ENCODE peak calls at places on chromosomes 5 and 9, in nine cellular contexts. E, V, R, N, Y, M, P, A and X are unnamed samples.
A peak's percentile ranks its signal among the peaks of the same experiment; 100 is the strongest.

GRCh38 chr9:109150925-109151547 is 16.0 kb downstream of the FRRS1L start:
- DNase-seq in E (no peak), V (no peak), R (no peak), N (no peak), Y (peak; percentile 29), M (no peak), P (no peak), A (no peak), X (no peak)

GRCh38 chr9:123710299-123710698 is 219.6 kb downstream of the DENND1A start:
- DNase-seq in E (peak; percentile 94), V (no peak), R (no peak), N (no peak), Y (peak; percentile 69), M (no peak), P (no peak), A (peak; percentile 53), X (no peak)

GRCh38 chr5:153573326-153574033 is 83.0 kb downstream of the GRIA1 start:
- DNase-seq in E (no peak), V (no peak), R (no peak), N (no peak), Y (no peak), M (no peak), P (no peak), A (no peak), X (no peak)

GRCh38 chr9:79684711-79685575 is 113.2 kb downstream of the TLE4 start:
- DNase-seq in E (peak; percentile 53), V (no peak), R (no peak), N (no peak), Y (no peak), M (no peak), P (no peak), A (peak; percentile 11), X (peak; percentile 23)

GRCh38 chr5:42614509-42614908 is 142.1 kb upstream of the CCDC152 start:
- DNase-seq in E (peak; percentile 65), V (no peak), R (no peak), N (no peak), Y (peak; percentile 52), M (no peak), P (no peak), A (peak; percentile 69), X (no peak)

GRCh38 chr5:38373733-38374132 is 115.4 kb downstream of the EGFLAM start:
- DNase-seq in E (peak; percentile 79), V (no peak), R (no peak), N (no peak), Y (no peak), M (no peak), P (no peak), A (peak; percentile 59), X (no peak)

GRCh38 chr5:135263022-135263668 is 135.9 kb downstream of the MACROH2A1 start:
- DNase-seq in E (no peak), V (no peak), R (peak; percentile 73), N (no peak), Y (no peak), M (peak; percentile 72), P (no peak), A (no peak), X (no peak)

GRCh38 chr9:85741112-85741874 is 461 bp downstream of the AGTPBP1 start:
- DNase-seq in E (peak; percentile 8), V (peak; percentile 84), R (no peak), N (peak; percentile 59), Y (peak; percentile 15), M (peak; percentile 75), P (no peak), A (peak; percentile 9), X (no peak)

GRCh38 chr5:14414615-14415515 is 166.7 kb upstream of the OTULINL start:
- DNase-seq in E (no peak), V (no peak), R (no peak), N (no peak), Y (no peak), M (no peak), P (peak; percentile 53), A (no peak), X (no peak)

GRCh38 chr5:72246239-72246580 is 73.8 kb downstream of the MRPS27 start:
- DNase-seq in E (no peak), V (no peak), R (no peak), N (no peak), Y (no peak), M (no peak), P (no peak), A (no peak), X (no peak)

GRCh38 chr9:128298535-128299482 is 22.7 kb downstream of the SWI5 start:
- DNase-seq in E (no peak), V (no peak), R (no peak), N (no peak), Y (peak; percentile 38), M (no peak), P (no peak), A (no peak), X (no peak)

GRCh38 chr9:97958812-97959511 is 21.0 kb upstream of the HEMGN start:
- DNase-seq in E (peak; percentile 41), V (no peak), R (no peak), N (no peak), Y (no peak), M (no peak), P (no peak), A (peak; percentile 74), X (no peak)

GRCh38 chr5:75049581-75050274 is 2.6 kb downstream of the GCNT4 start:
- DNase-seq in E (peak; percentile 23), V (peak; percentile 79), R (peak; percentile 68), N (peak; percentile 70), Y (peak; percentile 70), M (peak; percentile 70), P (no peak), A (peak; percentile 61), X (peak; percentile 69)

DNA sequence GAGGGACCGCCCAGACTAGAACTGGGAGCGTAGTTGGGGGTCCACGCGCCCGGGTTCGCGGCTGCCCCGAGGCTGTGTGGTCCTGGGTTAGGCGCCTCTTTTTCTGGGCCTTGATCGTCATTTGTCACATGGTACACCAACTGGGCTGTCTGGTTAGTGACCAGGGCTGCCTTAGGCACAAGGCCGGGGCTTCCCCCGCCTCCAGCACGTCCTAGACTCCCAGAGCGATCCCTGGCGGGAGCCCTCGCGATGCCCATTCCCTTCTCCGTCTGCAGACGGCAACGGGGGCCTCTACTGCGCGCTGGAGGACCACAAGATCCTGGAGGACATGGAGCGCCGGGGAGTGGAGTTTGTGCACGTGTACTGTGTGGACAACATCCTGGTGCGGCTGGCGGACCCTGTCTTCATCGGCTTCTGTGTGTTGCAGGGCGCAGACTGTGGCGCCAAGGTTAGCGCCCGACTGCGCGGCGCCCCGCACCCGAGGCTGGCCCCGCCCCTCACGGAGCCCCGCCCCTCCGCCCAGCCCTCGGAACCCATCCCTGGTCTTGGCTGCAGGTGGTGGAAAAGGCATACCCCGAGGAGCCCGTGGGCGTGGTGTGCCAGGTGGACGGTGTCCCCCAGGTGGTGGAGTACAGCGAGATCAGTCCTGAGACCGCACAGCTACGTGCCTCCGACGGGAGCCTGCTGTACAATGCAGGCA is 1.5 kb downstream of the UAP1L1 start:
- DNase-seq in E (no peak), V (peak; percentile 55), R (no peak), N (no peak), Y (no peak), M (no peak), P (no peak), A (no peak), X (no peak)
- TF ChIP-seq EZH2 in E (no peak), V (peak; percentile 92), R (no peak), N (no peak), Y (no peak), M (no peak), P (no peak), A (no peak), X (peak; percentile 12)

GRCh38 chr9:91948423-91949292 is 1.4 kb downstream of the ROR2 start:
- DNase-seq in E (peak; percentile 22), V (peak; percentile 87), R (peak; percentile 65), N (peak; percentile 77), Y (no peak), M (peak; percentile 88), P (no peak), A (peak; percentile 50), X (no peak)

GRCh38 chr9:91946825-91947224 is 3.2 kb downstream of the ROR2 start:
- DNase-seq in E (no peak), V (peak; percentile 21), R (no peak), N (no peak), Y (no peak), M (no peak), P (no peak), A (peak; percentile 47), X (no peak)

GRCh38 chr9:91949946-91950664 is at the start of gene ROR2:
- DNase-seq in E (peak; percentile 12), V (peak; percentile 94), R (peak; percentile 37), N (peak; percentile 87), Y (peak; percentile 21), M (peak; percentile 94), P (no peak), A (peak; percentile 70), X (no peak)

GRCh38 chr9:91948061-91948422 is 2.0 kb downstream of the ROR2 start:
- DNase-seq in E (no peak), V (peak; percentile 71), R (no peak), N (no peak), Y (no peak), M (peak; percentile 35), P (no peak), A (peak; percentile 70), X (no peak)

GRCh38 chr9:91949293-91949945 is 609 bp downstream of the ROR2 start:
- DNase-seq in E (no peak), V (peak; percentile 69), R (no peak), N (peak; percentile 38), Y (no peak), M (peak; percentile 57), P (no peak), A (no peak), X (no peak)
- TF ChIP-seq EZH2 in E (peak; percentile 75), V (no peak), R (no peak), N (no peak), Y (no peak), M (peak; percentile 8), P (no peak), A (no peak), X (peak; percentile 12)

GRCh38 chr5:139967353-139967752 is 75.7 kb downstream of the NRG2 start:
- DNase-seq in E (no peak), V (no peak), R (no peak), N (no peak), Y (no peak), M (no peak), P (no peak), A (no peak), X (no peak)

GRCh38 chr5:139971202-139971725 is 71.8 kb downstream of the NRG2 start:
- DNase-seq in E (no peak), V (no peak), R (no peak), N (no peak), Y (no peak), M (no peak), P (no peak), A (no peak), X (no peak)

GRCh38 chr5:139969318-139969717 is 73.8 kb downstream of the NRG2 start:
- DNase-seq in E (no peak), V (no peak), R (no peak), N (no peak), Y (no peak), M (no peak), P (no peak), A (no peak), X (no peak)

GRCh38 chr5:139966856-139967255 is 76.2 kb downstream of the NRG2 start:
- DNase-seq in E (no peak), V (no peak), R (no peak), N (no peak), Y (no peak), M (no peak), P (no peak), A (no peak), X (no peak)

GRCh38 chr5:139968547-139969261 is 74.4 kb downstream of the NRG2 start:
- DNase-seq in E (peak; percentile 37), V (peak; percentile 92), R (peak; percentile 72), N (peak; percentile 80), Y (peak; percentile 87), M (peak; percentile 94), P (peak; percentile 43), A (peak; percentile 52), X (peak; percentile 21)
- TF ChIP-seq EZH2 in E (no peak), V (no peak), R (no peak), N (no peak), Y (no peak), M (no peak), P (no peak), A (no peak), X (no peak)

GRCh38 chr9:102069969-102070368 is 331.5 kb upstream of the GRIN3A start:
- DNase-seq in E (peak; percentile 3), V (no peak), R (no peak), N (no peak), Y (no peak), M (peak; percentile 32), P (no peak), A (no peak), X (no peak)
- TF ChIP-seq EZH2 in E (no peak), V (no peak), R (no peak), N (no peak), Y (no peak), M (no peak), P (no peak), A (no peak), X (no peak)